ENCODE peak calls at places on chromosome 11, in nine cellular contexts. W, K, H, A, C, J, I, Q and R are unnamed samples.

GRCh38 chr11:102007567-102008437 is 39.4 kb upstream of the CFAP300 start:
- DNase-seq in W (peak), K (no peak), H (peak), A (peak), C (no peak), J (peak), I (peak), Q (no peak), R (peak)

GRCh38 chr11:107770546-107770945 is 58.7 kb upstream of the SLN start:
- DNase-seq in W (no peak), K (no peak), H (no peak), A (no peak), C (no peak), J (no peak), I (no peak), Q (no peak), R (no peak)

GRCh38 chr11:45665933-45666647 is 668 bp upstream of the CHST1 start:
- DNase-seq in W (peak), K (no peak), H (no peak), A (no peak), C (no peak), J (no peak), I (no peak), Q (no peak), R (no peak)

GRCh38 chr11:11071483-11071882 is 213.6 kb upstream of the ZBED5 start:
- DNase-seq in W (no peak), K (no peak), H (no peak), A (no peak), C (no peak), J (no peak), I (no peak), Q (no peak), R (no peak)

GRCh38 chr11:74909812-74910211 is 39.1 kb downstream of the XRRA1 start:
- DNase-seq in W (no peak), K (no peak), H (no peak), A (no peak), C (no peak), J (no peak), I (no peak), Q (no peak), R (no peak)

GRCh38 chr11:74311352-74311926 is at the start of gene P4HA3:
- DNase-seq in W (peak), K (peak), H (no peak), A (peak), C (peak), J (no peak), I (peak), Q (peak), R (no peak)

GRCh38 chr11:17188675-17189074 is 19.1 kb downstream of the PIK3C2A start:
- DNase-seq in W (no peak), K (no peak), H (no peak), A (no peak), C (no peak), J (no peak), I (no peak), Q (no peak), R (no peak)

GRCh38 chr11:5818245-5818865 is 9.6 kb downstream of the OR52N2 start:
- DNase-seq in W (no peak), K (no peak), H (no peak), A (no peak), C (no peak), J (no peak), I (no peak), Q (no peak), R (no peak)

GRCh38 chr11:6271598-6271997 is 12.0 kb downstream of the CCKBR start:
- DNase-seq in W (no peak), K (no peak), H (no peak), A (no peak), C (no peak), J (no peak), I (no peak), Q (no peak), R (no peak)

GRCh38 chr11:111886032-111886431 is 6.7 kb downstream of the CFAP68 start:
- DNase-seq in W (no peak), K (no peak), H (no peak), A (no peak), C (no peak), J (no peak), I (no peak), Q (no peak), R (no peak)

GRCh38 chr11:3947084-3947483 is 91.6 kb downstream of the STIM1 start:
- DNase-seq in W (no peak), K (no peak), H (no peak), A (no peak), C (peak), J (no peak), I (no peak), Q (no peak), R (no peak)

GRCh38 chr11:103673773-103674172 is 362.7 kb upstream of the DDI1 start:
- DNase-seq in W (peak), K (no peak), H (no peak), A (no peak), C (no peak), J (no peak), I (no peak), Q (no peak), R (no peak)

GRCh38 chr11:122853971-122854446 is 15.7 kb downstream of the CRTAM start:
- DNase-seq in W (peak), K (no peak), H (peak), A (peak), C (peak), J (peak), I (no peak), Q (peak), R (peak)

GRCh38 chr11:62433553-62434301 is 14.9 kb downstream of the SCGB1A1 start:
- DNase-seq in W (no peak), K (no peak), H (no peak), A (no peak), C (peak), J (no peak), I (no peak), Q (no peak), R (no peak)

GRCh38 chr11:40291304-40292100 is 1168.0 kb downstream of the LRRC4C start:
- DNase-seq in W (no peak), K (no peak), H (no peak), A (no peak), C (no peak), J (no peak), I (no peak), Q (no peak), R (no peak)

GRCh38 chr11:42526366-42526765 is 785.4 kb upstream of the API5 start:
- DNase-seq in W (no peak), K (no peak), H (no peak), A (no peak), C (no peak), J (no peak), I (no peak), Q (no peak), R (no peak)

GRCh38 chr11:120031612-120032600 is 106.0 kb downstream of the TRIM29 start:
- DNase-seq in W (no peak), K (no peak), H (no peak), A (no peak), C (no peak), J (no peak), I (no peak), Q (no peak), R (no peak)

GRCh38 chr11:126265801-126266200 is 2.9 kb downstream of the SRPRA start:
- DNase-seq in W (no peak), K (no peak), H (no peak), A (no peak), C (no peak), J (no peak), I (no peak), Q (no peak), R (no peak)

GRCh38 chr11:128775513-128775912 is 81.6 kb downstream of the FLI1 start:
- DNase-seq in W (no peak), K (no peak), H (no peak), A (no peak), C (no peak), J (no peak), I (no peak), Q (no peak), R (no peak)

GRCh38 chr11:67369275-67369674 is 4.1 kb downstream of the CLCF1 start:
- DNase-seq in W (no peak), K (no peak), H (no peak), A (no peak), C (no peak), J (no peak), I (no peak), Q (no peak), R (no peak)

GRCh38 chr11:776459-777287 is 614 bp downstream of the GATD1 start:
- DNase-seq in W (no peak), K (peak), H (no peak), A (peak), C (no peak), J (no peak), I (no peak), Q (peak), R (no peak)

GRCh38 chr11:71329165-71329510 is 76.8 kb upstream of the SHANK2 start:
- DNase-seq in W (no peak), K (no peak), H (no peak), A (no peak), C (no peak), J (no peak), I (peak), Q (no peak), R (no peak)

GRCh38 chr11:34358666-34359547 is 1.1 kb upstream of the ABTB2 start:
- DNase-seq in W (peak), K (peak), H (no peak), A (peak), C (peak), J (peak), I (peak), Q (peak), R (peak)

GRCh38 chr11:34357646-34358257 is at the start of gene ABTB2:
- DNase-seq in W (peak), K (peak), H (peak), A (peak), C (peak), J (peak), I (peak), Q (peak), R (peak)

GRCh38 chr11:34358258-34358665 is 452 bp upstream of the ABTB2 start:
- DNase-seq in W (peak), K (no peak), H (no peak), A (peak), C (peak), J (no peak), I (peak), Q (peak), R (no peak)

GRCh38 chr11:34360056-34360455 is 2.2 kb upstream of the ABTB2 start:
- DNase-seq in W (no peak), K (no peak), H (no peak), A (no peak), C (no peak), J (no peak), I (no peak), Q (no peak), R (no peak)

GRCh38 chr11:34359548-34359891 is 1.7 kb upstream of the ABTB2 start:
- DNase-seq in W (no peak), K (no peak), H (no peak), A (no peak), C (no peak), J (no peak), I (no peak), Q (no peak), R (no peak)
- TF ChIP-seq CTCF in W (no peak), K (peak), H (no peak), A (no peak), C (peak), J (peak), I (no peak), Q (no peak), R (no peak)

DNA sequence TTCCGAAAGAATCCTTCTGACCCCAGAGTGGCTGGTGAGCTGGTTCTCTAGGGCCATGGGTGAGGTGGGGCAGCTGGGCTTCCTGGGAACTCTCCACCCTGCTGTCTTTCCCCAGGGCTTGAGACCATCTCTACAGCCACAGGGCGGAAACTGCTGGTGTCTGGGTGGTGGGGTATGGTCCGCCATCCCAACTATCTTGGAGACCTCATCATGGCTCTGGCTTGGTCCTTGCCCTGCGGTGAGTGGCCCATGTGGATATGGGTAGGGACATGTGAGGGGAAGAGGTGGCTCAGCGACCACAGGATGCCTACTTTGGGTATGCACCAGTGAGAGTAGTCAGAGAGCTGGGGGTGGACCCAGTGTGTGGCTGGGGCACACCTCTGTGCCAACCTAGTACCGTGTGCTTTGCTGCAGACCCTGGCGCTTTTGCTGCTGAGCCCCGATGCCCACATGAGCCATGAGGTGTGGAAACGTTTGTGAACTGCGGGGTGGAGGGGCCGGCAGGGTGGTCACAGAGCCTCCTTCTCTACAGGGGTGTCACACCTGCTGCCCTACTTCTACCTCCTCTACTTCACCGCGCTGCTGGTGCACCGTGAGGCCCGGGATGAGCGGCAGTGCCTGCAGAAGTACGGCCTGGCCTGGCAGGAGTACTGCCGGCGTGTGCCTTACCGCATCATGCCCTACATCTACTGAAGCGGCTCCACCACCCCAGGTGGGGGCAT is 2.0 kb downstream of the ZNHIT2 start:
- DNase-seq in W (no peak), K (no peak), H (no peak), A (no peak), C (no peak), J (no peak), I (no peak), Q (peak), R (no peak)
- H3K4me3 ChIP-seq in W (no peak), K (no peak), H (no peak), A (no peak), C (no peak), J (no peak), I (no peak), Q (no peak), R (no peak)

DNA sequence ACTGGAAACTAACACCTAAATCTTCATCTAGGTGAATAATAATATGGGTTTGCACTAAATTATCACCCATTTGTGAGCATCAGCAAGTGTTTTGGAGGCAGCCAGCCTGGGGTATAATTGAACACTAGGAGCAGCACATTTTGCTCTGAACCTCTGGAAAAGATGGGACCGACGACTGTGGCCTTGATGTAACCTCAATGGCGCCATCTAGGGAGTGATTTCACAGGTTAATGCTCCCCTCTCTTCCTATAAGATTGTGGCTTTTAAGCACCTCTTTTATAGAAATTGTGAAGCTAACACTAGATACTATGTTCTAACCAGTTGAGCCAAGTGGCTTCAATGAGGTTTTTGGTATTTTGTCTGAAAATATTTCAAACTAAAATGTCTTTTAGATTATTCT is 203.7 kb downstream of the NELL1 start:
- DNase-seq in W (peak), K (no peak), H (no peak), A (peak), C (no peak), J (no peak), I (no peak), Q (no peak), R (no peak)
- TF ChIP-seq CTCF in W (no peak), K (peak), H (no peak), A (peak), C (no peak), J (peak), I (no peak), Q (no peak), R (no peak)

GRCh38 chr11:116611998-116612620 is 160.7 kb downstream of the BUD13 start:
- DNase-seq in W (no peak), K (no peak), H (no peak), A (no peak), C (no peak), J (no peak), I (peak), Q (no peak), R (no peak)

GRCh38 chr11:116614306-116615210 is 158.2 kb downstream of the BUD13 start:
- DNase-seq in W (no peak), K (no peak), H (no peak), A (no peak), C (no peak), J (no peak), I (no peak), Q (no peak), R (no peak)

GRCh38 chr11:116615211-116615865 is 157.4 kb downstream of the BUD13 start:
- DNase-seq in W (no peak), K (no peak), H (no peak), A (no peak), C (no peak), J (no peak), I (no peak), Q (no peak), R (no peak)

GRCh38 chr11:116610190-116610589 is 162.6 kb downstream of the BUD13 start:
- DNase-seq in W (no peak), K (no peak), H (no peak), A (no peak), C (no peak), J (no peak), I (peak), Q (no peak), R (no peak)

DNA sequence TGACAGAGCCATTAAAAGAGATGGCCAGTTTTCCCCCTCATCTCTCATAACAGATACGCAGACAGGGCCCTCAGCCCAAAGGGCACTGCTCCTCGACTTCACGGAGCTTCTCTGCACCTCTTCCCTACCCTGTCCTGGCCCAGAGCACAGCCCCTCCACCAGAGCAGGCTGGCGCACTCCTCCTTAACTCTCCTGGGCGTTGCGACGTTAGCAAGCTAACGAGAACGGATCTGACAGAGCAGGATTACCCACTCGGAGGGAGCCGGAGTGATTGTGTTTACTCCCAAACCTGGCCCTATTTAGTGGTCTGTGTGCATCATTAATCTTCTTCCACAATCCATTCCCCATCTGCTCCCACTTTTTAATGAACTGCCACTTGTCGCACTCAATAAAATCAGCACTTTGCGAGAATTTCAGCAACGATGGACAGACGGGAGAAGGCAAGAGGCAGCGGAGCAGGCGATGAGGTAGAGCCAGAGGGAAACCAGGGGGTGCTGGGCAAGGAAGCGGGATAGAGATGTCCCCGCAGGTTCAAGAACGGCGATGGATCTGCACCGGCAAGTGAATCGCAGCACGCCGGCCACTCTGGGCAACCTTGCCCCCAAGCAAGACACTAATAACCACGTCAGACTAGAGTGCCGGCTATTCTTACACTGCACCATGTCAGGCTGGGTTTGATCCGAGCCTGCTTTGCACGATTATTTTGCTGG is 159.4 kb downstream of the BUD13 start:
- DNase-seq in W (no peak), K (no peak), H (no peak), A (no peak), C (no peak), J (no peak), I (peak), Q (no peak), R (no peak)
- H3K4me3 ChIP-seq in W (no peak), K (no peak), H (no peak), A (no peak), C (no peak), J (no peak), I (no peak), Q (no peak), R (no peak)

DNA sequence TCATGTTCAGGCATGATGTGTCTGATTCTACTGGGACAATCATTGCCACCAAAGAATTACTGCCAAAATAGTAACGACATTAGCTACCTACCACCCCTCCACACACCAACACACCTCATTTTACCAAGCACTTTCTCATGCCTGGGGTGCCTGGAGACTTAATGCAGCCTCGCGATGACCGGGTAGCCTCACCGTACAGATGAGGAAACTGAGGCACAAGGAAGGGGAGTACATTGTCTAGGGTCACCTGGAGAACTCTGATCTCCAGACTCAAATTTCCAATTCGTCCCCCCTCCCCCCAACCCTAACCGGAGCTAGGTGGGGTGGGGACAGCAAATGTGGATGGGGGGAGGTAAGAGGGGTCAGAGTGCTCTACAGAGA is 2.7 kb upstream of the RTN4RL2 start:
- DNase-seq in W (no peak), K (no peak), H (no peak), A (no peak), C (no peak), J (no peak), I (no peak), Q (no peak), R (no peak)
- TF ChIP-seq CTCF in W (no peak), K (peak), H (no peak), A (no peak), C (no peak), J (no peak), I (no peak), Q (no peak), R (no peak)

DNA sequence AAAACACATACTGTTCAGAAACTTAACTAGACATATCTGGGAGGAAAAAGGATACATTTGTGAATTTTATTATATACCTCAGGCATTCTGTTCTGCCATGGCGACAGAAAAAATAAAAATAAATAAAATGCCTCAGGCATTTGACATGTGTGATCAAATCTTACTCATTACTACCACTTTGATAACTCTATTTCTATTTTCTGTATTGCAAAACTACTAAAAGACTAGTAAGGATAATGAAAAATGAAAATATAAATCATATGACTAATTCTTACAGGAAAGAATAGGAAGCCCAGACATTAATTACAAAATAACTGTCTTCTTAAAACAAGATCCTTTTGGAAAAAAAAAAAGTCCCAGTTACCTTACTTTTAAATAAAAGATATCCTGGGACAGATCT is 5.3 kb downstream of the PICALM start:
- DNase-seq in W (peak), K (no peak), H (no peak), A (peak), C (no peak), J (no peak), I (no peak), Q (no peak), R (no peak)
- H3K4me3 ChIP-seq in W (no peak), K (peak), H (no peak), A (no peak), C (no peak), J (no peak), I (peak), Q (no peak), R (no peak)